ENCODE peak calls at places on chromosomes 2 and 18, in five cellular contexts. Q is SK-N-SH, V is K562, U is body of pancreas, D is uterus. P is an unnamed sample.
A peak's percentile ranks its signal among the peaks of the same experiment; 100 is the strongest.

GRCh38 chr18:79634186-79634585 is 45.4 kb upstream of the CTDP1 start:
- DNase-seq in U (no peak), Q (no peak), V (no peak), D (no peak), P (no peak)

GRCh38 chr2:196823750-196824149 is 14.6 kb upstream of the C2orf66 start:
- DNase-seq in U (no peak), D (no peak), Q (no peak), V (no peak), P (no peak)

GRCh38 chr18:48003426-48004349 is 73.2 kb upstream of the SMAD2 start:
- DNase-seq in Q (no peak), V (no peak), D (peak; percentile 34), U (peak; percentile 75), P (no peak)

GRCh38 chr2:120260736-120261135 is 8.1 kb downstream of the RALB start:
- DNase-seq in U (no peak), D (no peak), V (no peak), Q (no peak), P (no peak)

GRCh38 chr2:45743531-45744391 is 92.3 kb downstream of the PRKCE start:
- DNase-seq in U (no peak), D (peak; percentile 69), Q (peak; percentile 79), V (no peak), P (no peak)

GRCh38 chr2:70656421-70657010 is 102.9 kb upstream of the TGFA start:
- DNase-seq in Q (no peak), D (no peak), U (no peak), V (no peak), P (peak; percentile 61)

GRCh38 chr2:113966832-113967231 is 76.9 kb downstream of the ACTR3 start:
- DNase-seq in D (no peak), U (peak; percentile 28), Q (no peak), V (no peak), P (no peak)

GRCh38 chr2:232761301-232761907 is 15.0 kb downstream of the KCNJ13 start:
- DNase-seq in U (peak; percentile 13), Q (peak; percentile 26), V (peak; percentile 10), D (no peak), P (peak; percentile 28)

GRCh38 chr2:233402774-233403173 is 48.5 kb downstream of the DGKD start:
- DNase-seq in Q (no peak), V (no peak), D (no peak), U (no peak), P (no peak)

GRCh38 chr2:171598713-171599319 is 76.5 kb downstream of the CYBRD1 start:
- DNase-seq in Q (peak; percentile 74), U (peak; percentile 47), V (peak; percentile 81), D (peak; percentile 18), P (peak; percentile 27)

GRCh38 chr2:85707304-85707703 is 13.1 kb downstream of the GNLY start:
- DNase-seq in Q (peak; percentile 70), U (peak; percentile 69), V (peak; percentile 75), D (peak; percentile 78), P (peak; percentile 50)

GRCh38 chr2:203492965-203493364 is 42.1 kb downstream of the RAPH1 start:
- DNase-seq in Q (no peak), V (no peak), U (no peak), D (no peak), P (no peak)

GRCh38 chr18:44537521-44537920 is 143.2 kb upstream of the SETBP1 start:
- DNase-seq in Q (peak; percentile 1), D (no peak), U (no peak), V (no peak), P (no peak)

GRCh38 chr2:222709191-222709891 is 37.9 kb downstream of the MOGAT1 start:
- DNase-seq in U (peak; percentile 30), D (peak; percentile 31), Q (no peak), V (peak; percentile 71), P (no peak)

GRCh38 chr2:69946351-69947077 is 14.9 kb downstream of the ASPRV1 start:
- DNase-seq in Q (no peak), D (no peak), V (no peak), U (no peak), P (peak; percentile 39)

GRCh38 chr2:19747310-19748072 is 154.3 kb downstream of the TTC32 start:
- DNase-seq in V (no peak), Q (no peak), D (no peak), U (no peak), P (no peak)

GRCh38 chr18:2139676-2140075 is 431.6 kb downstream of the METTL4 start:
- DNase-seq in D (no peak), U (no peak), Q (no peak), V (no peak), P (no peak)

DNA sequence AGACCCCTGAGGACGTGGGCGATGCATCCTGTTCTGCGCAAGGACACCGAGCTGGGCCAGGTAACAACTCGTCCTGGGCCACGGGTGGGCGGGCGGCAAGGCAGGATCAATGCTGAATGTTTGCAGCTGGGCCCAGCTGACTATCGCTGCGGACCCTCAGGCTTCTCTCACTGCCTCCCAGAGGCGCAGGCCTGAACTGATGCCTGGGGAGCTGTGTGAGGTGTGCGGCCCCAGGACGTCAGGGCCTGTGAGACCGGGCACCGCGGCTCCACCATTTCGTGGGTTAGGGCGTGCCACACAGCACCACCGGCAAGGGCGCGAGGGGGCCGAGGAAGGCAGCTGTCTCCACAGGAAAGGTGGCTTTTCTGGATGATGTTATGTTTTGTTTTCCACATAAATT is 307.4 kb downstream of the NDUFA10 start:
- DNase-seq in Q (no peak), D (no peak), U (no peak), V (no peak), P (no peak)
- H3K27ac ChIP-seq in Q (peak overlapping the region; percentile 68), D (no peak overlapping the region), U (no peak overlapping the region), V (no peak overlapping the region), P (no peak overlapping the region)

DNA sequence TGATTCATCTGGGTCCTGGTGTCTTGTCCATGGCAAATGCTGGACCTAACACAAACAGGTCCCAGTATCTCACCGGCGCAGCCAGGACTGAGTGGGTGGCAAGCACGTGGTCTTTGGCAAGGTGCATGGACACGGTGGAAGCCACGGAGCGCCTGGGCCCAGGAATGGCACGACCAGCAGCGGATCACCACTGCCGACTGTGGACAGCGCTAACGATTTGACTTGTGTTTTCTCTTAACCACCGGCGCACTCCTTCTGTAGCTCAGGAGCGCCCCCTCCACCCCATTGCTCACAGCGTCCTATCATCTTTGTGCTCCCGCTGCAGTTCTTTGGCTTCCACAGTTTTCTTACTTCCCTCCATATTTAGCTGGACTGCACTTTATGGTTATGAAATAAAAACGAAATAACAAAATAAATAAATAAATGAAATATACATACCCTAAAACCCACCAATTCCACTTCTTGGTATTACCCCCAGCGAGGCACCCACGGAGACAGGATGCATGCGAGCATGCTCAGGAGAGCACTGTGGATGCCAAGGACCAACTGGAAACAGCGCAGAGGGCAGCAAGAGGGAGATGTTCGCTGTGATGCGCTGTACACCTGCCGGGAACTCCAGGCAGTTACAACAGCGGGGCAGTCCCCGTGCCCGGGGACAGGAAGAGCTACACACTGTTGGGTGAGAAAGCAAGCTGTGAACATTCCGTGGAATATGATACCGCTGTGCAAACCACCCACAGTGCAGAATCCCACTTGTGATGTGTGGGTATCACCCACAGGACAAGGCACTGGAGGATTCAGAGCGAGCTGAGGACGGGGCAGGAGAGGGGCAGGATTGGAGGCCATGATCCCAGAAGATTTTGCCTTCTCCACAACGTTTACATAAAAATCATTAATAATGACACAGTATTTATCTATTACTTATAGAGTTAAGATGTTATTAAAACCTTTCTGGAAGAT is 7.0 kb upstream of the CIDEA start:
- DNase-seq in U (peak; percentile 44), D (no peak), V (peak; percentile 63), Q (peak; percentile 63), P (no peak)
- H3K27me3 ChIP-seq in U (no peaks in the 10 kb centered on the region), D (no peaks in the 10 kb centered on the region), V (peaks cover 64% of the 10 kb centered on the region), Q (peaks cover 87% of the 10 kb centered on the region), P (peaks cover 7% of the 10 kb centered on the region)

DNA sequence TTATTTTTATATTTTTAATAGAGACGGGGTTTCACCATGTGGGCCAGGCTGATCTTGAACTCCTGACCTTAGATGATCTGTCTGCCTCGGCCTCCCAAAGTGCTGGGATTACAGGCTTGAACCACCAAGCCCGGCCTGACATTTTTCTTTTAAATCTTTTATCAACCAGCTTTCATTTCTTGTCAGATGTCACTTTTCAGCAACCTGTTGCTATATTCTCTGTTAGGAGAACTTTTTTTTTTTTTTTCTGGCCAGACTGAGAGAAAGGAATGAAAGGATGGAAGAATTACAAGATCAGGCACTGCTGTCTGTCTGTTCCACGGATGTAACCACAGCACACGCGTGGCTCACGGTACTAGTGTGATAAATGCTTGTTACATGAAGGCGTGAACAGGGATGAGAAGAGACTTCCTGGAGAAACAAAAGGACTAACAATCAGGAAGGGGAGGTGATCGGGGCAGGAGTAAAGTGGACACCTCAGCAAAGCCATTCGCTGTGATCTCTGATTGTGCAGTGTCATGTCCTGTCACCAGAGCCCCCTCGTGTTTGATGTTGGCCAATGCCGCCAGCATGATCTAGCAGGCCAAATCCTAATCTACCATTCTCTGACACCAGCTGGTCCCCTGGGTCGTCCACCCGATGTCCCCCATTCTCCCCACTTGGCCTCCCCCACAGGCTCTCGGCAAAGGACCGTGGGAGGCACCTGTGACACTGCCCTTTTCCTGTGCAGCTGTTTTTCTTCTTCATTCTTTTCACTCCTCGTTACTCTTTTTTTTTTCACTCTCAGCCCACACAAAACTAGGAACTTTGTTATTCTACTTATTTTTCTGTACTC is 146.6 kb downstream of the TGIF1 start:
- DNase-seq in U (peak; percentile 48), D (peak; percentile 44), V (peak; percentile 81), Q (peak; percentile 69), P (no peak)
- TF ChIP-seq CTCF in U (no peak), D (no peak), V (peak; percentile 88), Q (peak; percentile 28), P (peak; percentile 21)

GRCh38 chr2:173161516-173161915 is 85.9 kb downstream of the MAP3K20 start:
- DNase-seq in Q (no peak), D (no peak), V (no peak), U (no peak), P (no peak)

GRCh38 chr2:173160618-173161017 is 85.0 kb downstream of the MAP3K20 start:
- DNase-seq in D (no peak), U (no peak), Q (no peak), V (no peak), P (no peak)

GRCh38 chr2:173161040-173161439 is 85.4 kb downstream of the MAP3K20 start:
- DNase-seq in V (no peak), Q (no peak), U (no peak), D (no peak), P (no peak)

GRCh38 chr2:173157894-173158293 is 82.2 kb downstream of the MAP3K20 start:
- DNase-seq in U (no peak), Q (no peak), V (no peak), D (no peak), P (no peak)

GRCh38 chr2:173159794-173160463 is 84.3 kb downstream of the MAP3K20 start:
- DNase-seq in U (peak; percentile 73), Q (no peak), D (peak; percentile 95), V (no peak), P (no peak)
- H3K27ac ChIP-seq in U (no peak overlapping the region), Q (no peak overlapping the region), D (no peak overlapping the region), V (no peak overlapping the region), P (no peak overlapping the region)